ENCODE peak calls at places on chromosomes 2 and 18, in four cellular contexts. B is activated effector memory CD4-positive, alpha-beta T cell treated with anti-CD3 and anti-CD28 coated beads, Interleukin-2, amount 50 U/mL, for 16 hours; R is activated B cell treated with CpG ODN at 0.5 μM for 24 hours; J is hippocampal formation. V is an unnamed sample.

GRCh38 chr18:60446821-60447220 is 74.2 kb upstream of the MC4R start:
- DNase-seq in J (no peak), B (no peak), R (no peak), V (no peak)

GRCh38 chr2:1159013-1159412 is 208.4 kb downstream of the SNTG2 start:
- DNase-seq in R (no peak), B (no peak), J (no peak), V (no peak)

GRCh38 chr2:160491922-160492371 is 1.7 kb downstream of the RBMS1 start:
- DNase-seq in R (no peak), J (no peak), B (no peak), V (no peak)

GRCh38 chr2:226790436-226790835 is 9.2 kb downstream of the IRS1 start:
- DNase-seq in R (no peak), B (no peak), J (no peak), V (no peak)

GRCh38 chr18:35753306-35753910 is 171.9 kb downstream of the GALNT1 start:
- DNase-seq in R (no peak), B (no peak), J (no peak), V (no peak)

GRCh38 chr2:209946539-209946938 is 55.9 kb upstream of the RPE start:
- DNase-seq in R (no peak), J (no peak), B (no peak), V (no peak)

GRCh38 chr2:71856709-71857525 is 290.7 kb downstream of the CYP26B1 start:
- DNase-seq in J (no peak), B (no peak), R (no peak), V (peak)

GRCh38 chr2:29879456-29879855 is 41.9 kb downstream of the ALK start:
- DNase-seq in J (no peak), R (no peak), B (no peak), V (no peak)

GRCh38 chr2:209391776-209392401 is 32.0 kb upstream of the MAP2 start:
- DNase-seq in R (no peak), J (no peak), B (no peak), V (no peak)

GRCh38 chr18:54279477-54280205 is 10.3 kb downstream of the POLI start:
- DNase-seq in J (no peak), R (no peak), B (no peak), V (no peak)

GRCh38 chr18:8824846-8825245 is 119.5 kb downstream of the MTCL1 start:
- DNase-seq in J (no peak), R (no peak), B (no peak), V (no peak)

GRCh38 chr2:118264591-118264990 is 176.3 kb downstream of the INSIG2 start:
- DNase-seq in B (no peak), R (no peak), J (no peak), V (no peak)

GRCh38 chr2:128536925-128537620 is 218.4 kb upstream of the HS6ST1 start:
- DNase-seq in R (no peak), B (no peak), J (no peak), V (no peak)

GRCh38 chr18:53426656-53427055 is 797.8 kb downstream of the MBD2 start:
- DNase-seq in R (no peak), B (no peak), J (no peak), V (no peak)

GRCh38 chr2:238952261-238952924 is 104.5 kb downstream of the TWIST2 start:
- DNase-seq in R (no peak), B (peak), J (no peak), V (no peak)

GRCh38 chr2:27262379-27263286 is at the start of gene SLC30A3:
- DNase-seq in B (peak), R (peak), J (no peak), V (no peak)

GRCh38 chr2:205849136-205849535 is 166.8 kb downstream of the NRP2 start:
- DNase-seq in R (no peak), B (no peak), J (no peak), V (no peak)

GRCh38 chr18:25786778-25787177 is 303.6 kb downstream of the SS18 start:
- DNase-seq in B (no peak), J (no peak), R (no peak), V (no peak)

GRCh38 chr2:148926291-148926961 is 51.4 kb downstream of the KIF5C start:
- DNase-seq in R (peak), B (peak), J (peak), V (no peak)

GRCh38 chr18:1805526-1805925 is 765.8 kb downstream of the METTL4 start:
- DNase-seq in J (no peak), R (no peak), B (no peak), V (no peak)

GRCh38 chr2:45836740-45837139 is 185.3 kb downstream of the PRKCE start:
- DNase-seq in B (no peak), R (peak), J (no peak), V (no peak)

GRCh38 chr2:27069961-27070618 is 1.4 kb downstream of the OST4 start:
- DNase-seq in J (no peak), R (no peak), B (no peak), V (no peak)

GRCh38 chr2:71122917-71123316 is 7.1 kb downstream of the MCEE start:
- DNase-seq in B (no peak), J (no peak), R (no peak), V (no peak)